ENCODE peak calls at places on chromosomes 6 and 20, in four cellular contexts. V is heart right ventricle, G is GM23248, W is stomach. F is an unnamed sample.

GRCh38 chr6:152957796-152958195 is 25.0 kb downstream of the FBXO5 start:
- DNase-seq in V (no peak), G (peak; percentile 32), W (no peak), F (no peak)

GRCh38 chr20:58852559-58853271 is at the start of gene GNAS:
- DNase-seq in V (peak; percentile 69), G (peak; percentile 77), W (no peak), F (peak; percentile 24)

GRCh38 chr6:151370509-151371078 is 20.8 kb downstream of the ZBTB2 start:
- DNase-seq in V (no peak), G (peak; percentile 51), W (no peak), F (no peak)

GRCh38 chr6:85085875-85086274 is 321.5 kb upstream of the TBX18 start:
- DNase-seq in V (no peak), G (no peak), W (no peak), F (no peak)

GRCh38 chr6:114052141-114052540 is 81.2 kb upstream of the HDAC2 start:
- DNase-seq in V (no peak), G (no peak), W (no peak), F (no peak)

GRCh38 chr6:129744201-129744879 is 34.4 kb upstream of the ARHGAP18 start:
- DNase-seq in V (no peak), G (peak; percentile 72), W (no peak), F (no peak)

GRCh38 chr6:71879016-71879415 is 7.3 kb upstream of the RIMS1 start:
- DNase-seq in V (no peak), G (peak; percentile 75), W (no peak), F (no peak)

GRCh38 chr6:111980168-111980567 is 73.7 kb upstream of the CCN6 start:
- DNase-seq in V (no peak), G (no peak), W (no peak), F (no peak)

GRCh38 chr6:27250277-27250954 is 2.9 kb downstream of the PRSS16 start:
- DNase-seq in V (no peak), G (no peak), W (no peak), F (no peak)

GRCh38 chr20:43960231-43960630 is 45.6 kb downstream of the TOX2 start:
- DNase-seq in V (no peak), G (no peak), W (no peak), F (no peak)

GRCh38 chr6:2900221-2900807 is 2.8 kb downstream of the SERPINB9 start:
- DNase-seq in V (no peak), G (peak; percentile 8), W (no peak), F (no peak)

GRCh38 chr6:290111-290932 is 2.0 kb upstream of the DUSP22 start:
- DNase-seq in V (no peak), G (no peak), W (no peak), F (no peak)

GRCh38 chr6:137832110-137832509 is 34.9 kb upstream of the TNFAIP3 start:
- DNase-seq in V (no peak), G (peak; percentile 85), W (no peak), F (no peak)

GRCh38 chr20:37775200-37775599 is 81.4 kb downstream of the CTNNBL1 start:
- DNase-seq in V (no peak), G (no peak), W (no peak), F (no peak)

GRCh38 chr6:113858067-113858604 is 991 bp downstream of the MARCKS start:
- DNase-seq in V (peak; percentile 33), G (peak; percentile 67), W (peak; percentile 46), F (peak; percentile 52)

GRCh38 chr20:57071283-57071701 is 195.1 kb downstream of the BMP7 start:
- DNase-seq in V (no peak), G (peak; percentile 46), W (no peak), F (no peak)

GRCh38 chr20:62714006-62714405 is 5.4 kb downstream of the NTSR1 start:
- DNase-seq in V (peak; percentile 5), G (no peak), W (no peak), F (no peak)

GRCh38 chr20:62711703-62712101 is 3.1 kb downstream of the NTSR1 start:
- DNase-seq in V (no peak), G (no peak), W (peak; percentile 43), F (no peak)

GRCh38 chr20:62714799-62715198 is 6.2 kb downstream of the NTSR1 start:
- DNase-seq in V (no peak), G (no peak), W (no peak), F (no peak)

GRCh38 chr20:62710886-62711702 is 2.5 kb downstream of the NTSR1 start:
- DNase-seq in V (peak; percentile 11), G (peak; percentile 32), W (peak; percentile 62), F (no peak)

GRCh38 chr20:62712606-62713005 is 4.0 kb downstream of the NTSR1 start:
- DNase-seq in V (peak; percentile 7), G (no peak), W (no peak), F (no peak)
- H3K27ac ChIP-seq in V (no peak overlapping the region), G (no peak overlapping the region), W (no peak overlapping the region), F (no peak overlapping the region)

DNA sequence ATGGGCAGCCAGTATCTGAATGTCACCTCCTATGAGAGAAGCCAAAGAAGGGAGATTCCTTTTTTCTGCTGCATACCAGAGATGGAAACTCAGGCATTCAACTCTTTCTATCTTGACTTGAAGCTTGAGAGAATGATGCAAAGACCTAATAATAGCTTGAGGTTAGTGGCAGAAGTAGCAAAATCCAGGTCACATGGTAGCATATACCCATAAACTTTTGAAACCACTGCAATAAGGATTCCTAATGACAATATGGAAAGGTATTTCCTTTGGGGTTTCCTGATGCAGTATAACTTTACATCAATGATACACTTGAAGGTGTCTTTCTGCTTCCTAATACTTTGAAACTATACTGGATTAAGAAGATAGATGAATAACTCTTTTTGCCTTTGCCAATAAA is 155.4 kb upstream of the SIM1 start:
- DNase-seq in V (no peak), G (peak; percentile 80), W (no peak), F (no peak)
- H3K27ac ChIP-seq in V (no peak overlapping the region), G (peak overlapping the region; percentile 65), W (no peak overlapping the region), F (no peak overlapping the region)

DNA sequence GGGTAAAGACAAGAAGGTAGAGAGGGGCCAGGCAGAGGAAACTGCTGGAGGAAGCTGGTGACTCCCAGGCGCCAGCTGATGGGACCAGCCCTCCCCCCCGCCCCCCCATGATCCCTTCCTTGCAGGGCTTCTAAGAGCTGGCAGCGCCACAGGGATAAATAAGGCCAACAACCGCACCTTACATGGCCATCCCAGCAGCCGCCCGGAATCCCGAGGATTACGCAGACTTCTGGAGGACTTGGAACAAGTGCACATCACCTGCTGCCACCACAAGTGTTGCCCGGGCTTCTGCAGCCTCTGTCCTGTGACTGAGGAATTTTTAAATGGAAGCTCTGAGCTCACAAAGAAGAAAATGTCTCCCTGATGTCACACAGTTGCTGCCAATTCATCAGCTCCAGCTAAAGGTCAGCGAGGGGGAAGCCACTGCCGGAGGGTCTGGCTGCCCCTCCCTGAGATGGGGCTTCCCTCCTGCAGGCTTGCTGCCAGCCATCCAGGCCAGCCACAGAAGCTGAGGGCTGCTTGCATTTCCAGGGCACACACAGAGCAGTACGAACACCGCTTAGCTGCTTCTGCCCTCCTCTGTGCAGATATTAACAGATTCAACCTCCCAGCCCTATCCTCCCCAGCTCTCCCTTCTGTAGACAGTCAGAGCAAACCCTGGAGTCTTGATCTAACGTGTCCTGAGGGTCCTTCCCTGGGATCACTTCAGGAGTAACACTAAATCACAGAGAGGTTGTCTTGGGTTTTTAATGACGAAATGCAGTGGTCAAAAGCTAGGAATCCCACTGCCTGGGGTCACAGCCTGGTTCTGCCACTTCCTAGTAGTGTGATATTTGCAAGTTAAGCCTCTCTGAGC is 38.6 kb upstream of the PIM1 start:
- DNase-seq in V (peak; percentile 51), G (peak; percentile 17), W (peak; percentile 58), F (no peak)
- H3K27ac ChIP-seq in V (peak overlapping the region; percentile 76), G (no peak overlapping the region), W (peak overlapping the region; percentile 83), F (peak overlapping the region; percentile 54)

GRCh38 chr6:165636015-165636414 is 27.0 kb downstream of the PDE10A start:
- DNase-seq in V (no peak), G (no peak), W (no peak), F (no peak)
- H3K27ac ChIP-seq in V (no peak overlapping the region), G (no peak overlapping the region), W (no peak overlapping the region), F (peak overlapping the region; percentile 52)

GRCh38 chr20:46559685-46560440 is 9.4 kb upstream of the OCSTAMP start:
- DNase-seq in V (no peak), G (no peak), W (no peak), F (no peak)
- H3K27ac ChIP-seq in V (no peak overlapping the region), G (no peak overlapping the region), W (no peak overlapping the region), F (no peak overlapping the region)

GRCh38 chr6:148495029-148495428 is 152.4 kb downstream of the SASH1 start:
- DNase-seq in V (no peak), G (peak; percentile 47), W (no peak), F (no peak)

GRCh38 chr6:148494226-148494625 is 151.6 kb downstream of the SASH1 start:
- DNase-seq in V (no peak), G (peak; percentile 60), W (no peak), F (no peak)

GRCh38 chr6:148491638-148492210 is 149.1 kb downstream of the SASH1 start:
- DNase-seq in V (no peak), G (peak; percentile 82), W (no peak), F (no peak)

GRCh38 chr6:148493374-148493773 is 150.7 kb downstream of the SASH1 start:
- DNase-seq in V (no peak), G (peak; percentile 27), W (no peak), F (no peak)

GRCh38 chr6:148492654-148493290 is 150.1 kb downstream of the SASH1 start:
- DNase-seq in V (no peak), G (peak; percentile 82), W (no peak), F (no peak)
- H3K27ac ChIP-seq in V (peak overlapping the region; percentile 59), G (peak overlapping the region; percentile 80), W (no peak overlapping the region), F (peak overlapping the region; percentile 77)

DNA sequence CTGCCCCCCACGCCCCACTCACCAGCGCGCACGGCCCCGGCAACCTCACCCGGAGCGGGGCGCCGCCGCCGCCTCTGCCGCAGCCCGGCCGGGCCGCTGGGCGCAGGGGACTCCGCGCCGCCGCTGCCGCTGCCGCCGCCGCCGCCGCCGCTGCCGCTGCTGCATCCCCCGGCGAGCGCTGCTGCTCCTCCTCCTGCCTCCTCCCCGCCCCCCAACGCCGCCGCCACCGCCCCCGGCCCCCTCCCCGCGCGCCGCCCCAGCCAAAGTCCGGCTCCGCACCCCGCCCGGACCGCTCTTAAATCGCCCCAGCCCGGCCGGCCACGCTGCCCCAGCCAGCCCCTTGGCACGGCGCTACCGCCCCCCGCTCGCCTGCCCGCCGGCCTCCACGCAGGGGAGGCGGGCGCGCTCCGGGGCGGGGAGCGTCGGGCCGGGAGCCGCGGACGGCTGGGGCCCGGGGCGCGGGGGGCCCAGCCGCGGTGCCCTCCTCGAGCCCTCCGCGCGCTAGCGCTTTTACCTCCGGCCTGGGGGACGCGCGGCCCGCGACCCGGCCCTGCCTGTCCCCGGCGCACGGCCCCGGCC is at the start of gene SULF2:
- DNase-seq in V (peak; percentile 65), G (peak; percentile 36), W (peak; percentile 32), F (no peak)
- H3K27ac ChIP-seq in V (peak within 1 kb of the TSS; percentile 87), G (no peak within 1 kb of the TSS), W (peak within 1 kb of the TSS; percentile 80), F (peak within 1 kb of the TSS; percentile 13)

F was measured in caudate nucleus.